ENCODE peak calls at places on chromosomes 3 and 15, in six cellular contexts. One of them, this sample, is unnamed.

GRCh38 chr15:73972984-73973682 is 19.0 kb downstream of the STOML1 start:
- DNase-seq in AG09309: no peak
- DNase-seq in A549: peak
- DNase-seq in hepatocyte: peak
- DNase-seq in progenitor cell of endocrine pancreas: peak
- DNase-seq in activated CD8-positive, alpha-beta T cell treated with anti-CD3 and anti-CD28 coated beads for 36 hours: peak
- DNase-seq in this sample: peak

GRCh38 chr15:59555696-59556095 is 55.9 kb upstream of the GCNT3 start:
- DNase-seq in AG09309: no peak
- DNase-seq in A549: peak
- DNase-seq in hepatocyte: no peak
- DNase-seq in progenitor cell of endocrine pancreas: no peak
- DNase-seq in activated CD8-positive, alpha-beta T cell treated with anti-CD3 and anti-CD28 coated beads for 36 hours: no peak
- DNase-seq in this sample: no peak

GRCh38 chr15:27481768-27482167 is 510.8 kb downstream of the GABRG3 start:
- DNase-seq in AG09309: no peak
- DNase-seq in A549: no peak
- DNase-seq in hepatocyte: no peak
- DNase-seq in progenitor cell of endocrine pancreas: no peak
- DNase-seq in activated CD8-positive, alpha-beta T cell treated with anti-CD3 and anti-CD28 coated beads for 36 hours: no peak
- DNase-seq in this sample: no peak

GRCh38 chr15:85667491-85668424 is 127.0 kb downstream of the KLHL25 start:
- DNase-seq in AG09309: peak
- DNase-seq in A549: peak
- DNase-seq in hepatocyte: peak
- DNase-seq in progenitor cell of endocrine pancreas: no peak
- DNase-seq in activated CD8-positive, alpha-beta T cell treated with anti-CD3 and anti-CD28 coated beads for 36 hours: peak
- DNase-seq in this sample: peak

GRCh38 chr3:34619990-34620389 is 821.6 kb downstream of the PDCD6IP start:
- DNase-seq in AG09309: no peak
- DNase-seq in A549: peak
- DNase-seq in hepatocyte: no peak
- DNase-seq in progenitor cell of endocrine pancreas: no peak
- DNase-seq in activated CD8-positive, alpha-beta T cell treated with anti-CD3 and anti-CD28 coated beads for 36 hours: no peak
- DNase-seq in this sample: no peak

GRCh38 chr3:69724722-69725435 is 14.4 kb upstream of the MITF start:
- DNase-seq in AG09309: no peak
- DNase-seq in A549: peak
- DNase-seq in hepatocyte: peak
- DNase-seq in progenitor cell of endocrine pancreas: no peak
- DNase-seq in activated CD8-positive, alpha-beta T cell treated with anti-CD3 and anti-CD28 coated beads for 36 hours: no peak
- DNase-seq in this sample: no peak

GRCh38 chr3:109098245-109098644 is 19.7 kb downstream of the MORC1 start:
- DNase-seq in AG09309: no peak
- DNase-seq in A549: peak
- DNase-seq in hepatocyte: peak
- DNase-seq in progenitor cell of endocrine pancreas: no peak
- DNase-seq in activated CD8-positive, alpha-beta T cell treated with anti-CD3 and anti-CD28 coated beads for 36 hours: peak
- DNase-seq in this sample: peak

GRCh38 chr15:49858076-49858475 is 237.2 kb downstream of the DTWD1 start:
- DNase-seq in AG09309: no peak
- DNase-seq in A549: no peak
- DNase-seq in hepatocyte: no peak
- DNase-seq in progenitor cell of endocrine pancreas: no peak
- DNase-seq in activated CD8-positive, alpha-beta T cell treated with anti-CD3 and anti-CD28 coated beads for 36 hours: no peak
- DNase-seq in this sample: no peak

GRCh38 chr3:31775383-31775782 is 205.7 kb downstream of the OSBPL10 start:
- DNase-seq in AG09309: no peak
- DNase-seq in A549: no peak
- DNase-seq in hepatocyte: no peak
- DNase-seq in progenitor cell of endocrine pancreas: no peak
- DNase-seq in activated CD8-positive, alpha-beta T cell treated with anti-CD3 and anti-CD28 coated beads for 36 hours: no peak
- DNase-seq in this sample: no peak

GRCh38 chr3:118146658-118147375 is 887.8 kb downstream of the IGSF11 start:
- DNase-seq in AG09309: no peak
- DNase-seq in A549: no peak
- DNase-seq in hepatocyte: no peak
- DNase-seq in progenitor cell of endocrine pancreas: no peak
- DNase-seq in activated CD8-positive, alpha-beta T cell treated with anti-CD3 and anti-CD28 coated beads for 36 hours: no peak
- DNase-seq in this sample: no peak

GRCh38 chr3:71133874-71134273 is 449.7 kb downstream of the FOXP1 start:
- DNase-seq in AG09309: no peak
- DNase-seq in A549: no peak
- DNase-seq in hepatocyte: no peak
- DNase-seq in progenitor cell of endocrine pancreas: no peak
- DNase-seq in activated CD8-positive, alpha-beta T cell treated with anti-CD3 and anti-CD28 coated beads for 36 hours: no peak
- DNase-seq in this sample: no peak

GRCh38 chr3:186365202-186365974 is 3.4 kb upstream of the DGKG start:
- DNase-seq in AG09309: no peak
- DNase-seq in A549: no peak
- DNase-seq in hepatocyte: no peak
- DNase-seq in progenitor cell of endocrine pancreas: no peak
- DNase-seq in activated CD8-positive, alpha-beta T cell treated with anti-CD3 and anti-CD28 coated beads for 36 hours: no peak
- DNase-seq in this sample: no peak

GRCh38 chr3:141112686-141113255 is 61.6 kb downstream of the SPSB4 start:
- DNase-seq in AG09309: no peak
- DNase-seq in A549: no peak
- DNase-seq in hepatocyte: no peak
- DNase-seq in progenitor cell of endocrine pancreas: no peak
- DNase-seq in activated CD8-positive, alpha-beta T cell treated with anti-CD3 and anti-CD28 coated beads for 36 hours: no peak
- DNase-seq in this sample: no peak

GRCh38 chr3:1955750-1956149 is 142.9 kb upstream of the CNTN4 start:
- DNase-seq in AG09309: no peak
- DNase-seq in A549: no peak
- DNase-seq in hepatocyte: no peak
- DNase-seq in progenitor cell of endocrine pancreas: no peak
- DNase-seq in activated CD8-positive, alpha-beta T cell treated with anti-CD3 and anti-CD28 coated beads for 36 hours: no peak
- DNase-seq in this sample: no peak

GRCh38 chr3:187678869-187679268 is 8.7 kb upstream of the SST start:
- DNase-seq in AG09309: no peak
- DNase-seq in A549: peak
- DNase-seq in hepatocyte: peak
- DNase-seq in progenitor cell of endocrine pancreas: peak
- DNase-seq in activated CD8-positive, alpha-beta T cell treated with anti-CD3 and anti-CD28 coated beads for 36 hours: peak
- DNase-seq in this sample: peak

GRCh38 chr3:194561306-194561974 is 71.8 kb downstream of the TMEM44 start:
- DNase-seq in AG09309: no peak
- DNase-seq in A549: peak
- DNase-seq in hepatocyte: no peak
- DNase-seq in progenitor cell of endocrine pancreas: no peak
- DNase-seq in activated CD8-positive, alpha-beta T cell treated with anti-CD3 and anti-CD28 coated beads for 36 hours: no peak
- DNase-seq in this sample: no peak

GRCh38 chr3:143216709-143217182 is 97.2 kb downstream of the CHST2 start:
- DNase-seq in AG09309: no peak
- DNase-seq in A549: no peak
- DNase-seq in hepatocyte: no peak
- DNase-seq in progenitor cell of endocrine pancreas: no peak
- DNase-seq in activated CD8-positive, alpha-beta T cell treated with anti-CD3 and anti-CD28 coated beads for 36 hours: no peak
- DNase-seq in this sample: no peak

GRCh38 chr3:33437556-33438283 is 2.5 kb downstream of the UBP1 start:
- DNase-seq in AG09309: no peak
- DNase-seq in A549: peak
- DNase-seq in hepatocyte: peak
- DNase-seq in progenitor cell of endocrine pancreas: no peak
- DNase-seq in activated CD8-positive, alpha-beta T cell treated with anti-CD3 and anti-CD28 coated beads for 36 hours: no peak
- DNase-seq in this sample: peak

GRCh38 chr3:127371338-127371737 is 83.5 kb upstream of the PRR20G start:
- DNase-seq in AG09309: no peak
- DNase-seq in A549: no peak
- DNase-seq in hepatocyte: no peak
- DNase-seq in progenitor cell of endocrine pancreas: no peak
- DNase-seq in activated CD8-positive, alpha-beta T cell treated with anti-CD3 and anti-CD28 coated beads for 36 hours: no peak
- DNase-seq in this sample: no peak

GRCh38 chr3:127733781-127734180 is 61.0 kb downstream of the ABTB1 start:
- DNase-seq in AG09309: no peak
- DNase-seq in A549: no peak
- DNase-seq in hepatocyte: no peak
- DNase-seq in progenitor cell of endocrine pancreas: no peak
- DNase-seq in activated CD8-positive, alpha-beta T cell treated with anti-CD3 and anti-CD28 coated beads for 36 hours: no peak
- DNase-seq in this sample: no peak

GRCh38 chr15:49490963-49491362 is 67.9 kb downstream of the FGF7 start:
- DNase-seq in AG09309: no peak
- DNase-seq in A549: no peak
- DNase-seq in hepatocyte: no peak
- DNase-seq in progenitor cell of endocrine pancreas: no peak
- DNase-seq in activated CD8-positive, alpha-beta T cell treated with anti-CD3 and anti-CD28 coated beads for 36 hours: no peak
- DNase-seq in this sample: no peak

GRCh38 chr3:33315826-33316225 is 38.6 kb downstream of the FBXL2 start:
- DNase-seq in AG09309: peak
- DNase-seq in A549: peak
- DNase-seq in hepatocyte: no peak
- DNase-seq in progenitor cell of endocrine pancreas: no peak
- DNase-seq in activated CD8-positive, alpha-beta T cell treated with anti-CD3 and anti-CD28 coated beads for 36 hours: no peak
- DNase-seq in this sample: no peak

GRCh38 chr3:98817546-98817945 is 54.4 kb downstream of the ST3GAL6 start:
- DNase-seq in AG09309: no peak
- DNase-seq in A549: peak
- DNase-seq in hepatocyte: peak
- DNase-seq in progenitor cell of endocrine pancreas: no peak
- DNase-seq in activated CD8-positive, alpha-beta T cell treated with anti-CD3 and anti-CD28 coated beads for 36 hours: no peak
- DNase-seq in this sample: peak

GRCh38 chr15:42053914-42054313 is 33.1 kb upstream of the PLA2G4E start:
- DNase-seq in AG09309: no peak
- DNase-seq in A549: no peak
- DNase-seq in hepatocyte: no peak
- DNase-seq in progenitor cell of endocrine pancreas: no peak
- DNase-seq in activated CD8-positive, alpha-beta T cell treated with anti-CD3 and anti-CD28 coated beads for 36 hours: no peak
- DNase-seq in this sample: no peak

GRCh38 chr3:50370594-50370993 is 11.3 kb upstream of the TMEM115 start:
- DNase-seq in AG09309: no peak
- DNase-seq in A549: peak
- DNase-seq in hepatocyte: peak
- DNase-seq in progenitor cell of endocrine pancreas: no peak
- DNase-seq in activated CD8-positive, alpha-beta T cell treated with anti-CD3 and anti-CD28 coated beads for 36 hours: no peak
- DNase-seq in this sample: no peak
- TF ChIP-seq CTCF in AG09309: no peak
- TF ChIP-seq CTCF in A549: no peak
- TF ChIP-seq CTCF in hepatocyte: peak
- TF ChIP-seq CTCF in progenitor cell of endocrine pancreas: no peak
- TF ChIP-seq CTCF in activated CD8-positive, alpha-beta T cell treated with anti-CD3 and anti-CD28 coated beads for 36 hours: no peak
- TF ChIP-seq CTCF in this sample: no peak

GRCh38 chr3:40719660-40720287 is 195.0 kb downstream of the ZNF621 start:
- DNase-seq in AG09309: no peak
- DNase-seq in A549: peak
- DNase-seq in hepatocyte: peak
- DNase-seq in progenitor cell of endocrine pancreas: no peak
- DNase-seq in activated CD8-positive, alpha-beta T cell treated with anti-CD3 and anti-CD28 coated beads for 36 hours: no peak
- DNase-seq in this sample: peak
- TF ChIP-seq CTCF in AG09309: no peak
- TF ChIP-seq CTCF in A549: peak
- TF ChIP-seq CTCF in hepatocyte: peak
- TF ChIP-seq CTCF in progenitor cell of endocrine pancreas: peak
- TF ChIP-seq CTCF in activated CD8-positive, alpha-beta T cell treated with anti-CD3 and anti-CD28 coated beads for 36 hours: no peak
- TF ChIP-seq CTCF in this sample: no peak

GRCh38 chr15:38563723-38564519 is 693 bp downstream of the RASGRP1 start:
- DNase-seq in AG09309: no peak
- DNase-seq in A549: peak
- DNase-seq in hepatocyte: peak
- DNase-seq in progenitor cell of endocrine pancreas: peak
- DNase-seq in activated CD8-positive, alpha-beta T cell treated with anti-CD3 and anti-CD28 coated beads for 36 hours: peak
- DNase-seq in this sample: peak

GRCh38 chr15:38562278-38562677 is 2.3 kb downstream of the RASGRP1 start:
- DNase-seq in AG09309: no peak
- DNase-seq in A549: no peak
- DNase-seq in hepatocyte: no peak
- DNase-seq in progenitor cell of endocrine pancreas: no peak
- DNase-seq in activated CD8-positive, alpha-beta T cell treated with anti-CD3 and anti-CD28 coated beads for 36 hours: peak
- DNase-seq in this sample: peak

GRCh38 chr15:38565287-38565670 is 665 bp upstream of the RASGRP1 start:
- DNase-seq in AG09309: no peak
- DNase-seq in A549: no peak
- DNase-seq in hepatocyte: no peak
- DNase-seq in progenitor cell of endocrine pancreas: no peak
- DNase-seq in activated CD8-positive, alpha-beta T cell treated with anti-CD3 and anti-CD28 coated beads for 36 hours: no peak
- DNase-seq in this sample: no peak

GRCh38 chr15:38560456-38560926 is 4.1 kb downstream of the RASGRP1 start:
- DNase-seq in AG09309: no peak
- DNase-seq in A549: no peak
- DNase-seq in hepatocyte: no peak
- DNase-seq in progenitor cell of endocrine pancreas: no peak
- DNase-seq in activated CD8-positive, alpha-beta T cell treated with anti-CD3 and anti-CD28 coated beads for 36 hours: peak
- DNase-seq in this sample: peak

DNA sequence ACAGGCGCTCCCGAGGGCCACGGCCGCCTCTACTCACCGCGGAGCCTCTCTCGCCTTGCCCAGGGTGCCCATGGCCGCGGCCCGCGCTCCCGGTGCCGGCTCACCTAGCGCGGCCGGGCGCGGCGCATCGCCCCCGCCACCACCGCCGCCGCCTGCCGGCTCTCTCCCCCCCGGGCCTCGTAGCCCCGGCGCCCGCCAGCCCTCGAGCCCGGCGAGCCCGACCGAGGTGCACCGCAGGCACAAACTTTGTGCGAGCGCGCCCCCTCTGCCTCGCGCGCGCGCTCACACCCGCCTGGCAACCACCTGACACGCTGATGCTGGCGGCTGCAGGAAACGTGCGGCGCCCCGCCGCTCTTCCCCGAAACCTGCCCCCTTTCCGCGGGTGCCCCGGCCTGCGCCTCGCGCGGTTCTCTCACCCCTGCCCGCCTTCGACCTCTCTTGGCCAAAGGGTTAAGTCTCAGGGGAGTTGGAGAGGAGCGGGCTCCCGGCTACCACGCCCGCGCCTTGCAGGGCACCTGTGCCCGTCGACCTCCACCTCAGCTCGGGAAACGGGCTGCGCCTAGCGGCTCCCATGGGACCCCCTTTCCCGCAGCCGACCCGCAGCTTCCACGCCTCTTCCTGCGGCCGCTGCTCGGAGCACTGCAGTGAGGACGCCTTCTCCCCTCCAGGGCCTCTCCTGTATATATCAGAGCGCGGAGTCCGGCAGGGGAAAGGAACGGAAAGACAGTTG is at the start of gene RASGRP1:
- DNase-seq in AG09309: no peak
- DNase-seq in A549: peak
- DNase-seq in hepatocyte: peak
- DNase-seq in progenitor cell of endocrine pancreas: peak
- DNase-seq in activated CD8-positive, alpha-beta T cell treated with anti-CD3 and anti-CD28 coated beads for 36 hours: peak
- DNase-seq in this sample: peak
- TF ChIP-seq CTCF in AG09309: no peak
- TF ChIP-seq CTCF in A549: no peak
- TF ChIP-seq CTCF in hepatocyte: peak
- TF ChIP-seq CTCF in progenitor cell of endocrine pancreas: no peak
- TF ChIP-seq CTCF in activated CD8-positive, alpha-beta T cell treated with anti-CD3 and anti-CD28 coated beads for 36 hours: no peak
- TF ChIP-seq CTCF in this sample: peak

DNA sequence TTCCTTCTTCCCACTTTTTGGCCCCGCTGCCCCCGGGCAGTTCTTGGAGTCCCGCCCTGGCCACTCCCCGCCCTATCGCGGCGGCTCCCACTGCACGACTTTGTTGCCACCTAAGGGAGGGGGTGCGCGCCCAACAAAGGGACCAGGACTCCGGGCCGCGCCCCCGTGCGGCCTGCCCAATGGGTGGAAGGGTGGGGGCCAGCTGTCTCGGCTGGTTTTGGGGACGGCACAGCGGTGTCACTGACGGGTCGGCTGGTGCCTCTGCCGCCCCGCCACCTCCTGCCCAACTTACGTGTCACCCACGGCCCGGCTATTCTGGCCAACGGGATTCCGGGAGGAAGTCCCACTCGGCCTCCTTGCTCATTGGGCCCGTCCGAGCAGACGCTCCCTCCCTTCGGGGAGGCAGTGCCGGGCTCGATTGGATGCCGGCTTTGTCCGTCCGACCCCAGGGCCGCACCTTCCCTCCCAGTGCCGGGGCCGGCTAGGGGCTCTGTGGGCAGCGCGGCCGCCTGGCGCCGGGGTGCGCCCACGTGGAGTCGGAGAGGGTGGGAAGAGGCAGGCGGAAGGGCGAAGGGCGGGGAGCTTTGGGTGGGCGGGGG is at the start of gene GOLIM4:
- DNase-seq in AG09309: peak
- DNase-seq in A549: peak
- DNase-seq in hepatocyte: peak
- DNase-seq in progenitor cell of endocrine pancreas: peak
- DNase-seq in activated CD8-positive, alpha-beta T cell treated with anti-CD3 and anti-CD28 coated beads for 36 hours: peak
- DNase-seq in this sample: peak
- TF ChIP-seq CTCF in AG09309: no peak
- TF ChIP-seq CTCF in A549: no peak
- TF ChIP-seq CTCF in hepatocyte: peak
- TF ChIP-seq CTCF in progenitor cell of endocrine pancreas: no peak
- TF ChIP-seq CTCF in activated CD8-positive, alpha-beta T cell treated with anti-CD3 and anti-CD28 coated beads for 36 hours: no peak
- TF ChIP-seq CTCF in this sample: peak